ENCODE peak calls at places on chromosomes 11 and 22, in eight cellular contexts. One of them, this sample, is unnamed.

GRCh38 chr11:93000511-93001476 is 31.3 kb downstream of the MTNR1B start:
- DNase-seq in adrenal gland: no peak
- DNase-seq in IMR-90: peak; percentile 95
- DNase-seq in suprapubic skin: no peak
- DNase-seq in cardiac muscle cell: peak; percentile 64
- DNase-seq in transverse colon: no peak
- DNase-seq in right lobe of liver: no peak
- DNase-seq in heart right ventricle: no peak
- DNase-seq in this sample: no peak

GRCh38 chr11:131544591-131544990 is 174.2 kb downstream of the NTM start:
- DNase-seq in heart right ventricle: no peak
- DNase-seq in IMR-90: no peak
- DNase-seq in adrenal gland: no peak
- DNase-seq in right lobe of liver: no peak
- DNase-seq in transverse colon: no peak
- DNase-seq in suprapubic skin: no peak
- DNase-seq in cardiac muscle cell: no peak
- DNase-seq in this sample: no peak

GRCh38 chr11:1389932-1390587 is at the start of gene BRSK2:
- DNase-seq in heart right ventricle: no peak
- DNase-seq in suprapubic skin: no peak
- DNase-seq in IMR-90: no peak
- DNase-seq in transverse colon: no peak
- DNase-seq in adrenal gland: no peak
- DNase-seq in cardiac muscle cell: no peak
- DNase-seq in right lobe of liver: no peak
- DNase-seq in this sample: no peak

GRCh38 chr11:2930705-2931415 is 1.6 kb upstream of the PHLDA2 start:
- DNase-seq in heart right ventricle: peak; percentile 44
- DNase-seq in IMR-90: peak; percentile 23
- DNase-seq in transverse colon: peak; percentile 93
- DNase-seq in adrenal gland: peak; percentile 62
- DNase-seq in right lobe of liver: peak; percentile 91
- DNase-seq in cardiac muscle cell: peak; percentile 51
- DNase-seq in suprapubic skin: peak; percentile 81
- DNase-seq in this sample: peak; percentile 92

GRCh38 chr11:46719048-46719542 is at the start of gene F2:
- DNase-seq in transverse colon: no peak
- DNase-seq in cardiac muscle cell: no peak
- DNase-seq in adrenal gland: no peak
- DNase-seq in IMR-90: no peak
- DNase-seq in suprapubic skin: no peak
- DNase-seq in right lobe of liver: peak; percentile 89
- DNase-seq in heart right ventricle: no peak
- DNase-seq in this sample: no peak

GRCh38 chr11:64340671-64341335 is 799 bp downstream of the CCDC88B start:
- DNase-seq in suprapubic skin: no peak
- DNase-seq in transverse colon: peak; percentile 87
- DNase-seq in IMR-90: no peak
- DNase-seq in heart right ventricle: no peak
- DNase-seq in right lobe of liver: peak; percentile 80
- DNase-seq in cardiac muscle cell: no peak
- DNase-seq in adrenal gland: no peak
- DNase-seq in this sample: no peak

GRCh38 chr11:67482736-67483497 is at the start of gene AIP:
- DNase-seq in heart right ventricle: peak; percentile 98
- DNase-seq in adrenal gland: peak; percentile 98
- DNase-seq in right lobe of liver: peak; percentile 97
- DNase-seq in IMR-90: peak; percentile 97
- DNase-seq in cardiac muscle cell: peak; percentile 98
- DNase-seq in suprapubic skin: peak; percentile 98
- DNase-seq in transverse colon: peak; percentile 98
- DNase-seq in this sample: peak; percentile 99

GRCh38 chr11:17803751-17804334 is 69.3 kb downstream of the KCNC1 start:
- DNase-seq in suprapubic skin: no peak
- DNase-seq in right lobe of liver: no peak
- DNase-seq in heart right ventricle: no peak
- DNase-seq in cardiac muscle cell: no peak
- DNase-seq in adrenal gland: no peak
- DNase-seq in IMR-90: no peak
- DNase-seq in transverse colon: no peak
- DNase-seq in this sample: no peak

GRCh38 chr11:108914211-108914610 is 249.3 kb downstream of the DDX10 start:
- DNase-seq in transverse colon: no peak
- DNase-seq in heart right ventricle: no peak
- DNase-seq in suprapubic skin: no peak
- DNase-seq in cardiac muscle cell: no peak
- DNase-seq in IMR-90: no peak
- DNase-seq in right lobe of liver: no peak
- DNase-seq in adrenal gland: no peak
- DNase-seq in this sample: no peak

GRCh38 chr11:38718049-38718448 is 2120.0 kb upstream of the RAG2 start:
- DNase-seq in heart right ventricle: no peak
- DNase-seq in adrenal gland: no peak
- DNase-seq in IMR-90: no peak
- DNase-seq in cardiac muscle cell: no peak
- DNase-seq in transverse colon: no peak
- DNase-seq in suprapubic skin: no peak
- DNase-seq in right lobe of liver: no peak
- DNase-seq in this sample: no peak

GRCh38 chr22:50376064-50376747 is 33.1 kb downstream of the PPP6R2 start:
- DNase-seq in heart right ventricle: no peak
- DNase-seq in IMR-90: no peak
- DNase-seq in suprapubic skin: no peak
- DNase-seq in cardiac muscle cell: no peak
- DNase-seq in transverse colon: no peak
- DNase-seq in adrenal gland: no peak
- DNase-seq in right lobe of liver: no peak
- DNase-seq in this sample: no peak

GRCh38 chr22:39013923-39014722 is at the start of gene APOBEC3C:
- DNase-seq in suprapubic skin: peak; percentile 79
- DNase-seq in adrenal gland: peak; percentile 83
- DNase-seq in IMR-90: peak; percentile 90
- DNase-seq in right lobe of liver: peak; percentile 73
- DNase-seq in heart right ventricle: peak; percentile 79
- DNase-seq in transverse colon: peak; percentile 87
- DNase-seq in cardiac muscle cell: peak; percentile 95
- DNase-seq in this sample: no peak

GRCh38 chr11:113603277-113604059 is 102.6 kb downstream of the TMPRSS5 start:
- DNase-seq in right lobe of liver: no peak
- DNase-seq in transverse colon: no peak
- DNase-seq in adrenal gland: peak; percentile 22
- DNase-seq in cardiac muscle cell: peak; percentile 42
- DNase-seq in IMR-90: no peak
- DNase-seq in heart right ventricle: peak; percentile 78
- DNase-seq in suprapubic skin: no peak
- DNase-seq in this sample: no peak

GRCh38 chr11:112644410-112645131 is 316.6 kb upstream of the NCAM1 start:
- DNase-seq in adrenal gland: no peak
- DNase-seq in right lobe of liver: no peak
- DNase-seq in heart right ventricle: no peak
- DNase-seq in cardiac muscle cell: no peak
- DNase-seq in transverse colon: no peak
- DNase-seq in suprapubic skin: no peak
- DNase-seq in IMR-90: no peak
- DNase-seq in this sample: no peak

GRCh38 chr22:25417792-25418191 is 146.7 kb upstream of the GRK3 start:
- DNase-seq in IMR-90: no peak
- DNase-seq in adrenal gland: no peak
- DNase-seq in heart right ventricle: no peak
- DNase-seq in transverse colon: no peak
- DNase-seq in cardiac muscle cell: no peak
- DNase-seq in right lobe of liver: no peak
- DNase-seq in suprapubic skin: no peak
- DNase-seq in this sample: no peak

GRCh38 chr22:25420471-25420924 is 144.0 kb upstream of the GRK3 start:
- DNase-seq in transverse colon: no peak
- DNase-seq in suprapubic skin: no peak
- DNase-seq in IMR-90: no peak
- DNase-seq in cardiac muscle cell: no peak
- DNase-seq in heart right ventricle: no peak
- DNase-seq in right lobe of liver: no peak
- DNase-seq in adrenal gland: no peak
- DNase-seq in this sample: no peak

GRCh38 chr22:25413620-25414019 is 150.9 kb upstream of the GRK3 start:
- DNase-seq in suprapubic skin: no peak
- DNase-seq in right lobe of liver: no peak
- DNase-seq in cardiac muscle cell: no peak
- DNase-seq in heart right ventricle: no peak
- DNase-seq in adrenal gland: no peak
- DNase-seq in transverse colon: no peak
- DNase-seq in IMR-90: no peak
- DNase-seq in this sample: no peak

GRCh38 chr22:25420925-25421904 is 143.3 kb upstream of the GRK3 start:
- DNase-seq in heart right ventricle: no peak
- DNase-seq in transverse colon: no peak
- DNase-seq in suprapubic skin: no peak
- DNase-seq in IMR-90: no peak
- DNase-seq in cardiac muscle cell: no peak
- DNase-seq in adrenal gland: no peak
- DNase-seq in right lobe of liver: no peak
- DNase-seq in this sample: no peak

GRCh38 chr22:25419247-25420113 is 145.0 kb upstream of the GRK3 start:
- DNase-seq in IMR-90: peak; percentile 47
- DNase-seq in adrenal gland: peak; percentile 32
- DNase-seq in heart right ventricle: peak; percentile 16
- DNase-seq in cardiac muscle cell: peak; percentile 52
- DNase-seq in transverse colon: peak; percentile 38
- DNase-seq in suprapubic skin: peak; percentile 78
- DNase-seq in right lobe of liver: no peak
- DNase-seq in this sample: no peak
- H3K4me3 ChIP-seq in IMR-90: peak overlapping the region; percentile 17
- H3K4me3 ChIP-seq in adrenal gland: no peak overlapping the region
- H3K4me3 ChIP-seq in heart right ventricle: no peak overlapping the region
- H3K4me3 ChIP-seq in cardiac muscle cell: no peak overlapping the region
- H3K4me3 ChIP-seq in transverse colon: no peak overlapping the region
- H3K4me3 ChIP-seq in suprapubic skin: peak overlapping the region; percentile 28
- H3K4me3 ChIP-seq in right lobe of liver: no peak overlapping the region
- H3K4me3 ChIP-seq in this sample: no peak overlapping the region

GRCh38 chr11:10285148-10285802 is 8.7 kb downstream of the SBF2 start:
- DNase-seq in right lobe of liver: no peak
- DNase-seq in adrenal gland: no peak
- DNase-seq in heart right ventricle: no peak
- DNase-seq in cardiac muscle cell: no peak
- DNase-seq in transverse colon: no peak
- DNase-seq in IMR-90: no peak
- DNase-seq in suprapubic skin: no peak
- DNase-seq in this sample: no peak

GRCh38 chr11:10288881-10289764 is 4.9 kb downstream of the SBF2 start:
- DNase-seq in heart right ventricle: no peak
- DNase-seq in IMR-90: no peak
- DNase-seq in adrenal gland: no peak
- DNase-seq in cardiac muscle cell: no peak
- DNase-seq in suprapubic skin: no peak
- DNase-seq in right lobe of liver: no peak
- DNase-seq in transverse colon: no peak
- DNase-seq in this sample: no peak

GRCh38 chr11:10288316-10288715 is 5.7 kb downstream of the SBF2 start:
- DNase-seq in adrenal gland: no peak
- DNase-seq in cardiac muscle cell: no peak
- DNase-seq in right lobe of liver: no peak
- DNase-seq in transverse colon: no peak
- DNase-seq in IMR-90: no peak
- DNase-seq in heart right ventricle: no peak
- DNase-seq in suprapubic skin: no peak
- DNase-seq in this sample: no peak

GRCh38 chr11:10287766-10288165 is 6.3 kb downstream of the SBF2 start:
- DNase-seq in IMR-90: no peak
- DNase-seq in suprapubic skin: no peak
- DNase-seq in transverse colon: no peak
- DNase-seq in right lobe of liver: no peak
- DNase-seq in adrenal gland: no peak
- DNase-seq in heart right ventricle: no peak
- DNase-seq in cardiac muscle cell: no peak
- DNase-seq in this sample: no peak

DNA sequence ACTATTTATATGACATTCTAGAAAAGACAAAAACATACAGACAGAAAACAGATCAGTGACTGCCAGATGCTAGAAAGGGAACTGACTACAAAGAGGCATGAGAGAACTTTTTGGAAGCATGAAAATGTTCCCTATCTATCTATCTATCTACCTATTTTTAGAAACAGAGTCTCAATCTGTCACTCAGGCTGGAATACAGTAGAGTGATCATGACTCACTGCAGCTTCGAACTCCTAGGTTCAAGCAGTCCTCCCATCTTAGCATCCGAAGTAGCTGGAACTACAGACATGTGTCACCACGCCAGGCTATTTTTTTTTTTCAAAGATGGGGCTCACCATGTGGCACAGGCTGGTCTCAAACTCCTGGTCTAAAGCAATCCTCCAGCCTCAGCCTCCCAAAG is 6.9 kb downstream of the SBF2 start:
- DNase-seq in adrenal gland: no peak
- DNase-seq in suprapubic skin: no peak
- DNase-seq in transverse colon: no peak
- DNase-seq in right lobe of liver: no peak
- DNase-seq in IMR-90: peak; percentile 26
- DNase-seq in heart right ventricle: no peak
- DNase-seq in cardiac muscle cell: no peak
- DNase-seq in this sample: no peak
- H3K9me3 ChIP-seq in adrenal gland: no peaks in the 10 kb centered on the region
- H3K9me3 ChIP-seq in suprapubic skin: no peaks in the 10 kb centered on the region
- H3K9me3 ChIP-seq in transverse colon: no peaks in the 10 kb centered on the region
- H3K9me3 ChIP-seq in right lobe of liver: no peaks in the 10 kb centered on the region
- H3K9me3 ChIP-seq in IMR-90: no peaks in the 10 kb centered on the region
- H3K9me3 ChIP-seq in heart right ventricle: no peaks in the 10 kb centered on the region
- H3K9me3 ChIP-seq in cardiac muscle cell: no peaks in the 10 kb centered on the region
- H3K9me3 ChIP-seq in this sample: no peaks in the 10 kb centered on the region

GRCh38 chr11:133924661-133925060 is 32.1 kb downstream of the IGSF9B start:
- DNase-seq in heart right ventricle: no peak
- DNase-seq in IMR-90: no peak
- DNase-seq in right lobe of liver: no peak
- DNase-seq in adrenal gland: no peak
- DNase-seq in cardiac muscle cell: no peak
- DNase-seq in transverse colon: no peak
- DNase-seq in suprapubic skin: no peak
- DNase-seq in this sample: no peak
- TF ChIP-seq CTCF in heart right ventricle: no peak
- TF ChIP-seq CTCF in IMR-90: no peak
- TF ChIP-seq CTCF in right lobe of liver: no peak
- TF ChIP-seq CTCF in adrenal gland: no peak
- TF ChIP-seq CTCF in cardiac muscle cell: no peak
- TF ChIP-seq CTCF in transverse colon: no peak
- TF ChIP-seq CTCF in suprapubic skin: no peak
- TF ChIP-seq CTCF in this sample: no peak

GRCh38 chr11:104795511-104796213 is 102.6 kb downstream of the CASP12 start:
- DNase-seq in IMR-90: no peak
- DNase-seq in suprapubic skin: no peak
- DNase-seq in cardiac muscle cell: no peak
- DNase-seq in right lobe of liver: no peak
- DNase-seq in adrenal gland: no peak
- DNase-seq in transverse colon: no peak
- DNase-seq in heart right ventricle: no peak
- DNase-seq in this sample: no peak
- H3K4me3 ChIP-seq in IMR-90: no peak overlapping the region
- H3K4me3 ChIP-seq in suprapubic skin: no peak overlapping the region
- H3K4me3 ChIP-seq in cardiac muscle cell: no peak overlapping the region
- H3K4me3 ChIP-seq in right lobe of liver: no peak overlapping the region
- H3K4me3 ChIP-seq in adrenal gland: no peak overlapping the region
- H3K4me3 ChIP-seq in transverse colon: no peak overlapping the region
- H3K4me3 ChIP-seq in heart right ventricle: no peak overlapping the region
- H3K4me3 ChIP-seq in this sample: no peak overlapping the region